ENCODE peak calls at places on chromosome 1, in nine cellular contexts. P is breast epithelium, E is dorsolateral prefrontal cortex, V is BJ, J is stomach, B is GM12864, K is sigmoid colon, A is cardiac fibroblast, F is endothelial cell. Z is an unnamed sample.
A peak's percentile ranks its signal among the peaks of the same experiment; 100 is the strongest.

GRCh38 chr1:81654147-81654546 is 146.6 kb upstream of the ADGRL2 start:
- DNase-seq in P (no peak), E (no peak), V (no peak), J (no peak), B (no peak), K (no peak), A (peak; percentile 49), F (no peak), Z (no peak)

GRCh38 chr1:68954841-68955240 is 458.0 kb upstream of the DEPDC1 start:
- DNase-seq in P (no peak), E (no peak), V (no peak), J (no peak), B (no peak), K (no peak), A (no peak), F (no peak), Z (no peak)

GRCh38 chr1:209335090-209335692 is 248.3 kb upstream of the CAMK1G start:
- DNase-seq in P (no peak), E (no peak), V (no peak), J (peak; percentile 28), B (no peak), K (no peak), A (peak; percentile 36), F (peak; percentile 53), Z (peak; percentile 17)

GRCh38 chr1:237542525-237543418 is 347.9 kb downstream of the ZP4 start:
- DNase-seq in P (no peak), E (no peak), V (no peak), J (no peak), B (no peak), K (no peak), A (no peak), F (no peak), Z (no peak)

GRCh38 chr1:1024421-1025415 is 4.8 kb downstream of the AGRN start:
- DNase-seq in P (peak; percentile 74), E (no peak), V (no peak), J (peak; percentile 76), B (no peak), K (no peak), A (peak; percentile 41), F (no peak), Z (no peak)

GRCh38 chr1:39507230-39507928 is 15.9 kb downstream of the BMP8A start:
- DNase-seq in P (no peak), E (no peak), V (no peak), J (no peak), B (no peak), K (peak; percentile 42), A (peak; percentile 36), F (peak; percentile 41), Z (no peak)

GRCh38 chr1:4160181-4160580 is 260.1 kb upstream of the C1orf174 start:
- DNase-seq in P (no peak), E (peak; percentile 8), V (no peak), J (no peak), B (no peak), K (no peak), A (no peak), F (no peak), Z (no peak)

GRCh38 chr1:7117599-7118281 is 332.5 kb downstream of the CAMTA1 start:
- DNase-seq in P (peak; percentile 61), E (peak; percentile 40), V (peak; percentile 52), J (no peak), B (no peak), K (no peak), A (peak; percentile 56), F (peak; percentile 11), Z (no peak)

GRCh38 chr1:31595836-31596736 is 19.8 kb downstream of the TINAGL1 start:
- DNase-seq in P (no peak), E (no peak), V (no peak), J (no peak), B (no peak), K (no peak), A (no peak), F (no peak), Z (no peak)

GRCh38 chr1:11967028-11967547 is 13.2 kb upstream of the MFN2 start:
- DNase-seq in P (no peak), E (no peak), V (no peak), J (peak; percentile 44), B (peak; percentile 43), K (no peak), A (peak; percentile 41), F (peak; percentile 27), Z (peak; percentile 16)

GRCh38 chr1:65416767-65417166 is 3.7 kb upstream of the LEPR start:
- DNase-seq in P (no peak), E (no peak), V (no peak), J (no peak), B (no peak), K (no peak), A (no peak), F (no peak), Z (no peak)

GRCh38 chr1:8970870-8971337 is 25.2 kb downstream of the CA6 start:
- DNase-seq in P (no peak), E (no peak), V (no peak), J (no peak), B (no peak), K (no peak), A (no peak), F (no peak), Z (peak; percentile 85)

GRCh38 chr1:62077821-62078220 is 116.8 kb upstream of the L1TD1 start:
- DNase-seq in P (no peak), E (no peak), V (no peak), J (no peak), B (no peak), K (no peak), A (no peak), F (no peak), Z (no peak)

GRCh38 chr1:158794247-158794646 is 13.2 kb upstream of the OR6N2 start:
- DNase-seq in P (no peak), E (no peak), V (no peak), J (no peak), B (no peak), K (no peak), A (no peak), F (no peak), Z (no peak)

GRCh38 chr1:158798531-158798930 is 17.5 kb upstream of the OR6N2 start:
- DNase-seq in P (no peak), E (no peak), V (no peak), J (no peak), B (no peak), K (no peak), A (peak; percentile 3), F (no peak), Z (no peak)

GRCh38 chr1:158793604-158794003 is 12.6 kb upstream of the OR6N2 start:
- DNase-seq in P (no peak), E (no peak), V (no peak), J (no peak), B (no peak), K (no peak), A (no peak), F (peak; percentile 24), Z (peak; percentile 41)
- TF ChIP-seq CTCF in P (no peak), E (no peak), V (peak; percentile 7), J (no peak), B (peak; percentile 64), K (no peak), A (no peak), F (peak; percentile 40), Z (peak; percentile 35)

DNA sequence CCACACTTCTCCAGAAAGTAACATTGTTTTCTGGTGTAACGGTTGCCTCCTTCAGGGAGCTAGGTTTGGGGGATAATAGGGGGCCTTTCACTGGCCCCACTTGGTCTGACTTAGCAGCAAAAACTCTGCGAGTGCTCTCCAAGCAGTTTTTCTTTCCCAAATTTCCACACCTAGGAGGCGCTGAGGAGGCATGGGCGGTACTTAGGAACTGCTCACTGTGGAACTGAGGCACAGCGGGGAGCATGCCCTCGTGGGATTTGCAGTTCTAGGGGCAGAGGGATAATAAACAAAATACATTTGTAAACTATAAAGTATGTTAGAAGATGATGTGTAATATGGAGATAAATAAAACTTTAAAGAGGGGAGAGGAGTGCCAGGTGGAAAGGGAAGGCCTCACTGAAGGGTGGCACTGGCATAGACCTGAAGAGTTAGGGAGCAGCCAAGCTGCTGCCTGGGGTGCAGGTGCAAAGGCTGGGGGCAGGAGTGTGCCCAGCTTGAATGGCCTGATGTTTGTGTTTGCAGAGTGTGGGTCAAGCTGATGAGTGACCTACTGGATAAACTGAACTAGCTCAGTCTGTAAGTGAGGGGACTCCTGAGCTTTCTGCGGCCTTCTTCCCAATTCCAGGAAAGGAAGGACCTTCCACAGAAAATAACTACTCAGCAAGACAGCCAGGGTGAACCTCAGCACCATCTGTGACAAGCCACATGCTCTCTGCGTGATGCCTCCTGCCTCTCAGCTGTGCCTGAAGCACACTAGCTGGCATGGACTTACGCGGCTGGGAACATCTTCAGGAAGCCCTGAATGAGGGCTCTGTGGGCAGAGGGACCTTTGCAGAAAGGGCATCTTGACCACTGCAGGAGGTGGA is 1.9 kb downstream of the EPHX1 start:
- DNase-seq in P (no peak), E (no peak), V (no peak), J (no peak), B (no peak), K (no peak), A (peak; percentile 48), F (peak; percentile 53), Z (no peak)
- TF ChIP-seq CTCF in P (no peak), E (no peak), V (peak; percentile 38), J (no peak), B (no peak), K (no peak), A (peak; percentile 69), F (no peak), Z (no peak)

DNA sequence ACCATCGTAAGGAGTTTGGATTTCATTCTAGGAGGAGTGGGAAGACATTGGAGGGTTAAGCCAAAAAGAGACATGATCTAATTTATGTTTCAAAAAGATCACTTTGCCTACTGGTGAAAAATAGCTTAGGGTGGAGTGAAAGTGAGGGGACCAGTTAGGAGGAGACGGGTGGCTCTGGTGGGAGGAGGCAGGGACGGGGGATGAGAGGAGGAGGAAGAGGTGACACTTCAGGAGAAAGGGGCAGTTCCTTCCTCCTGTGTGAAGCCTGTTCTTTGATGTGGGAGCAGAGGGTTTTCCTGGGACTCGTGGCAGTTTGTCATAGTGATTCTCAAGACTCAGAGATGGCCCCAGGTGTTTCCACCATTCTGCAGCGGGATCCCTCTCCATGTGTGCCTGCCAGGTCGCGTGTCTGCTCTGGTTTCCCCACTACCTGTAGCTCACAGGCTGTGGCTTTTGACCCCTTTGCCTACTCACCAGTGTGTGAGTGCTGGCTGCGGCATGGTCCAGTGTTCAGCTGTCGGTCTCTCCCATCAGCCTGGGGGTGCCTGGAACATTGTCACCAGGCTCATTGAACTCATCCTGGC is 102.4 kb downstream of the CNIH3 start:
- DNase-seq in P (no peak), E (no peak), V (no peak), J (no peak), B (no peak), K (no peak), A (no peak), F (no peak), Z (peak; percentile 18)
- TF ChIP-seq CTCF in P (no peak), E (no peak), V (no peak), J (no peak), B (no peak), K (no peak), A (no peak), F (no peak), Z (no peak)

DNA sequence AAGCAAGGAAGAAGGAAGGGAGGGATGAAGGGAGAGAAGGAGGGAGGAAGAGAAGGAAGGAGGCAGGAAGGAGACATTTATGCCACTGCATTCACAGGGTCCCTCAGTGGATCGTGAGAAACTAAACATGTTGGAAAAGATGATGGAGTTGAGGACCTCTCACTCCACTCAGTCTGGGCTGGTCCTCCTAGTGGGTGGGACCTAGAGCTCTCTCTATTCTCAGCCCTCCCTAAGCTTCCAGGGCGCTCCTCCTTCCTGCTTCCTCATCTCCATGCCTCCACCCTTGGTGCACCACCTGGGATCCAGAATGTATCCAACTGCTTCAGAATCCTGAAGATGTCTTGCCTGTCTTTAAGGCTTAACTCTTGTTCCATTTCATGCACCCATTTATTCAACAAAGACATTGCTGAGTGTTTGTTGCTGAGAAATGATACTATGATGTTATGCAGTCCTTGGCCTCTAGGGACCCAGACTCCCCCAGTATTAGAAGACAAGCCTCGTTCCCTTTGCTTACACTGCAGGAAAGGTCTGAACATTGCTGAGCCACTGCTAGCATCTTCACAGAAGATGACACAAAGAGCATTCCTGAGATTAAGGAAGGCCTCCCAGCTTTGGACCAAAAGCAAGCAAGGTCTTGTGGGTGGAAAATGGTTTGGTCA is 88.5 kb downstream of the BEND5 start:
- DNase-seq in P (no peak), E (no peak), V (no peak), J (no peak), B (no peak), K (no peak), A (no peak), F (no peak), Z (no peak)
- TF ChIP-seq CTCF in P (peak; percentile 9), E (peak; percentile 18), V (peak; percentile 27), J (no peak), B (peak; percentile 65), K (no peak), A (peak; percentile 16), F (peak; percentile 41), Z (peak; percentile 36)

Z was measured in activated CD8-positive, alpha-beta T cell treated with anti-CD3 and anti-CD28 coated beads for 36 hours.